ENCODE peak calls at places on chromosomes 7 and 10, in four cellular contexts. V is stimulated activated CD4-positive, alpha-beta T cell treated with anti-CD3 and anti-CD28 coated beads, Interleukin-12 subunit alpha, Interleukin-12 subunit beta, amount 100 ng/mL, for 48 hours; N is NT2/D1; C is KBM-7. G is an unnamed sample.
A peak's percentile ranks its signal among the peaks of the same experiment; 100 is the strongest.

GRCh38 chr10:133230023-133230319 is at the start of gene UTF1:
- DNase-seq in V (no peak), N (no peak), C (no peak), G (no peak)

GRCh38 chr10:88892223-88892967 is 12.3 kb downstream of the STAMBPL1 start:
- DNase-seq in V (no peak), N (no peak), C (no peak), G (no peak)

GRCh38 chr10:100889546-100889945 is 23.2 kb upstream of the SLF2 start:
- DNase-seq in V (no peak), N (no peak), C (no peak), G (no peak)

GRCh38 chr10:35835545-35835944 is 193.4 kb upstream of the FZD8 start:
- DNase-seq in V (no peak), N (no peak), C (no peak), G (no peak)

GRCh38 chr7:113246698-113247097 is 128.3 kb upstream of the SMIM30 start:
- DNase-seq in V (no peak), N (no peak), C (no peak), G (no peak)

GRCh38 chr7:157757776-157758467 is 421.1 kb downstream of the DNAJB6 start:
- DNase-seq in V (no peak), N (no peak), C (no peak), G (no peak)

GRCh38 chr10:72011468-72011867 is 47.3 kb downstream of the CHST3 start:
- DNase-seq in V (no peak), N (no peak), C (no peak), G (no peak)

GRCh38 chr10:1036341-1036791 is 10.7 kb upstream of the IDI2 start:
- DNase-seq in V (no peak), N (no peak), C (no peak), G (no peak)

GRCh38 chr10:50575477-50576244 is 48.1 kb downstream of the SGMS1 start:
- DNase-seq in V (no peak), N (no peak), C (no peak), G (no peak)

GRCh38 chr7:154674191-154674590 is 328.7 kb downstream of the PAXIP1 start:
- DNase-seq in V (no peak), N (no peak), C (no peak), G (no peak)

GRCh38 chr10:7787150-7787856 is 490 bp downstream of the KIN start:
- DNase-seq in V (no peak), N (no peak), C (no peak), G (peak; percentile 11)

GRCh38 chr7:105227391-105227790 is 161.3 kb downstream of the SRPK2 start:
- DNase-seq in V (no peak), N (no peak), C (no peak), G (no peak)

GRCh38 chr10:16520900-16521299 is 779 bp downstream of the C1QL3 start:
- DNase-seq in V (peak; percentile 13), N (peak; percentile 20), C (no peak), G (no peak)

GRCh38 chr7:17095951-17096350 is 202.5 kb upstream of the AHR start:
- DNase-seq in V (no peak), N (no peak), C (no peak), G (no peak)

GRCh38 chr10:97132273-97132672 is 53.5 kb downstream of the SLIT1 start:
- DNase-seq in V (no peak), N (no peak), C (no peak), G (no peak)

GRCh38 chr7:7542251-7542835 is 6.7 kb upstream of the COL28A1 start:
- DNase-seq in V (no peak), N (no peak), C (no peak), G (no peak)

GRCh38 chr7:143900230-143900766 is 1.7 kb downstream of the TCAF1 start:
- DNase-seq in V (no peak), N (no peak), C (no peak), G (peak; percentile 25)

GRCh38 chr10:33126118-33126517 is 168.1 kb upstream of the ITGB1 start:
- DNase-seq in V (no peak), N (no peak), C (peak; percentile 81), G (no peak)